ENCODE peak calls at places on chromosomes 4 and X, in seven cellular contexts. D is Panc1, W is GM12878, H is HepG2, J is SK-N-SH, I is HCT116, M is K562. K is an unnamed sample.

GRCh38 chr4:6986067-6986780 is 56.9 kb upstream of the TADA2B start:
- DNase-seq in D (no peak), W (no peak), H (no peak), J (peak), I (no peak), M (peak), K (no peak)

GRCh38 chrX:16712116-16712824 is at the start of gene CTPS2:
- DNase-seq in D (no peak), W (no peak), H (peak), J (peak), I (no peak), M (peak), K (peak)

GRCh38 chr4:139656614-139657486 is 8.8 kb upstream of the MGST2 start:
- DNase-seq in D (no peak), W (no peak), H (peak), J (peak), I (peak), M (peak), K (no peak)

GRCh38 chr4:88320780-88321373 is 36.5 kb upstream of the PPM1K start:
- DNase-seq in D (no peak), W (peak), H (no peak), J (no peak), I (no peak), M (no peak), K (no peak)

GRCh38 chr4:167897116-167897515 is 195.2 kb upstream of the ANXA10 start:
- DNase-seq in D (no peak), W (no peak), H (peak), J (peak), I (peak), M (no peak), K (peak)

GRCh38 chrX:39758791-39759525 is 338.8 kb downstream of the BCOR start:
- DNase-seq in D (no peak), W (no peak), H (no peak), J (no peak), I (no peak), M (no peak), K (no peak)

GRCh38 chr4:8164194-8164565 is 5.6 kb upstream of the ABLIM2 start:
- DNase-seq in D (no peak), W (no peak), H (no peak), J (no peak), I (no peak), M (no peak), K (no peak)

GRCh38 chr4:56656346-56656643 is 24.8 kb downstream of the HOPX start:
- DNase-seq in D (no peak), W (no peak), H (no peak), J (peak), I (no peak), M (no peak), K (no peak)

GRCh38 chr4:40402556-40402955 is 67.4 kb downstream of the CHRNA9 start:
- DNase-seq in D (no peak), W (no peak), H (no peak), J (no peak), I (no peak), M (no peak), K (no peak)

GRCh38 chrX:15336023-15336413 is 695 bp upstream of the PIGA start:
- DNase-seq in D (no peak), W (no peak), H (no peak), J (peak), I (no peak), M (peak), K (no peak)

GRCh38 chr4:14841801-14842748 is 160.2 kb upstream of the CPEB2 start:
- DNase-seq in D (no peak), W (no peak), H (no peak), J (no peak), I (no peak), M (no peak), K (no peak)

GRCh38 chr4:42280327-42281095 is 116.8 kb upstream of the SHISA3 start:
- DNase-seq in D (no peak), W (no peak), H (no peak), J (peak), I (peak), M (peak), K (no peak)

GRCh38 chr4:152500308-152500707 is 35.6 kb downstream of the FBXW7 start:
- DNase-seq in D (no peak), W (no peak), H (no peak), J (no peak), I (no peak), M (no peak), K (no peak)
- TF ChIP-seq SIN3A in D (no peak), W (no peak), H (no peak), J (no peak), I (no peak), M (no peak), K (no peak)

GRCh38 chrX:77785400-77785745 is 643 bp downstream of the ATRX start:
- DNase-seq in D (no peak), W (no peak), H (no peak), J (peak), I (no peak), M (peak), K (no peak)
- TF ChIP-seq SIN3A in D (no peak), W (no peak), H (no peak), J (no peak), I (no peak), M (no peak), K (no peak)

GRCh38 chrX:23634181-23634580 is 33.1 kb upstream of the PRDX4 start:
- DNase-seq in D (no peak), W (no peak), H (no peak), J (peak), I (no peak), M (no peak), K (no peak)
- TF ChIP-seq SIN3A in D (no peak), W (no peak), H (no peak), J (no peak), I (no peak), M (no peak), K (no peak)

DNA sequence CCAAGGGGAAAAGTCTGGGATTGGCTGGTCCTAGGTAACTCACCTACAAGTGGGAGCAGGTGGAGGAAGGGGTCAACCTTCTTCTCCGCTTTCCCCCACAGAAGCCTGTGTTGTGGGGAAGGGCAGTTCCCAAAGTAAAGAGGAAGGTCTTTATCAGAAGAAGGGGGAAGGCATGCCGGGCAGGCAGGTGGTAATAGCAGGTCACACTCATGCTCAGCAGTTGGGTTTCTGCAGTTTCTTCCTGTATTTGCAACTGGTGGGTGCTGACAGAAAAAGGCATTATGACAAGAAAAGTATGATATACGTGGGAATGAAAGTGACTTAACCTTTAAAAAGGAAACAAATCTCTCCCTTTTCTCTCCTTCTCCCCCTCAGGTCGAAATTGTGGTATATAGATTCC is 3.6 kb downstream of the MTMR1 start:
- DNase-seq in D (no peak), W (no peak), H (no peak), J (no peak), I (no peak), M (no peak), K (no peak)
- TF ChIP-seq SIN3A in D (no peak), W (no peak), H (no peak), J (no peak), I (no peak), M (no peak), K (no peak)

DNA sequence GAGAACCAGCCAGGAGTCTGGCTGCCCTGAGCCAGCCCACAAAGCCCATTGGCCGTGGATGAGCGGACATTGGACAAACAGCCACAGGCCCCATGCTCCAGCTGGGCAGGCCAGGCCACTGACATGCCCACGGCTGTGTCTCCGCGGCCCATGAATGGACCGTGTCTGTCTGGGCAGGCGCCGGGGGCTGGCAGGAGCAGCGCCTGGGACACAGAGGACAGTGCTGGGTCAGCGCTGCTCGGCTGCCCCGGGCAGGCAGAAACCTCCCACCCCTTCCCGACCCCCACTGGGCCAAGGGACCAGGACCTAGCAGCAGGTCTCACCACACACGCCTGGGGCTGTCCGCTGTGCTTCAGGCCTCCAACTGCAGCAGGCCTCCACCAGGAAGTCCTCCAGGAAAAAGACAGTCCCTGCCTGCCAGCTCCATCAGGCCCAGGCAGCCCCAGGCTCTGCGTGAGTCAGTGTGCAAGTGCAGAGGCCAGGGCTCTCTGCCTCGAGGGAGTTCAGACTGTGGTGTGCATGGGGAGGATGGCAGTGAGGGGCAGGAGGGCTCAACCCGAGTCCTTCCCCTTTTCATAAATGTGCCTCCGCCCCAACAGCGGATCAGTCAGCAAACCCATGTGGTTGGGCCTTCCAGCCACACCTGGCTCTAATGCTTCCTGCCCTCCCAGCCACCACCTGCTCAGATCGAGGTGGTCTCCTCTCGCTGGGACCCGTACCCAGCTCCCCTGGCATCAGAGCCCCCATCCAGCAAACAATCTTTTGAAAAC is 17.2 kb upstream of the FGFR3 start:
- DNase-seq in D (no peak), W (no peak), H (peak), J (peak), I (no peak), M (no peak), K (no peak)
- TF ChIP-seq SIN3A in D (no peak), W (no peak), H (no peak), J (no peak), I (no peak), M (no peak), K (no peak)

GRCh38 chrX:97123001-97123400 is 239.3 kb downstream of the RPA4 start:
- DNase-seq in D (no peak), W (no peak), H (no peak), J (no peak), I (no peak), M (no peak), K (no peak)
- TF ChIP-seq SIN3A in D (no peak), W (no peak), H (no peak), J (no peak), I (no peak), M (no peak), K (no peak)

GRCh38 chrX:137166591-137166990 is 132.8 kb upstream of the GPR101 start:
- DNase-seq in D (no peak), W (no peak), H (no peak), J (peak), I (no peak), M (peak), K (peak)
- TF ChIP-seq SIN3A in D (no peak), W (no peak), H (no peak), J (no peak), I (no peak), M (no peak), K (no peak)